ENCODE peak calls at places on chromosome 4, in five cellular contexts. Y is CD4-positive, alpha-beta memory T cell; Q is Daoy; A is cardiac fibroblast; K is memory B cell. U is an unnamed sample.

GRCh38 chr4:128700659-128701350 is 108.7 kb upstream of the JADE1 start:
- DNase-seq in Y (no peak), Q (no peak), A (no peak), K (no peak), U (no peak)

GRCh38 chr4:6226506-6226905 is 26.2 kb upstream of the JAKMIP1 start:
- DNase-seq in Y (no peak), Q (no peak), A (no peak), K (no peak), U (no peak)

GRCh38 chr4:105808030-105808429 is 87.2 kb upstream of the NPNT start:
- DNase-seq in Y (no peak), Q (no peak), A (no peak), K (no peak), U (no peak)

GRCh38 chr4:155667538-155668511 is 1.2 kb downstream of the GUCY1A1 start:
- DNase-seq in Y (no peak), Q (peak), A (peak), K (no peak), U (peak)

GRCh38 chr4:20249333-20249732 is 2.4 kb upstream of the SLIT2 start:
- DNase-seq in Y (no peak), Q (peak), A (peak), K (no peak), U (no peak)

GRCh38 chr4:103099691-103100392 is at the start of gene BDH2:
- DNase-seq in Y (peak), Q (peak), A (peak), K (peak), U (peak)

GRCh38 chr4:121900132-121900983 is 30.1 kb upstream of the BBS7 start:
- DNase-seq in Y (peak), Q (peak), A (peak), K (peak), U (peak)

GRCh38 chr4:88291003-88291402 is 6.6 kb upstream of the PPM1K start:
- DNase-seq in Y (no peak), Q (no peak), A (peak), K (no peak), U (no peak)

GRCh38 chr4:26076896-26077295 is 162.9 kb downstream of the SMIM20 start:
- DNase-seq in Y (no peak), Q (no peak), A (no peak), K (no peak), U (no peak)

GRCh38 chr4:144591401-144591800 is 54.6 kb upstream of the HHIP start:
- DNase-seq in Y (no peak), Q (peak), A (peak), K (no peak), U (peak)

GRCh38 chr4:156771171-156771837 is 200.3 kb downstream of the PDGFC start:
- DNase-seq in Y (no peak), Q (peak), A (peak), K (no peak), U (no peak)

GRCh38 chr4:75698162-75698962 is 25.2 kb upstream of the G3BP2 start:
- DNase-seq in Y (no peak), Q (no peak), A (no peak), K (peak), U (no peak)

GRCh38 chr4:95340191-95340590 is 208.6 kb downstream of the UNC5C start:
- DNase-seq in Y (no peak), Q (no peak), A (no peak), K (no peak), U (no peak)

GRCh38 chr4:139956436-139957107 is 197.4 kb downstream of the MAML3 start:
- DNase-seq in Y (no peak), Q (no peak), A (peak), K (no peak), U (no peak)

GRCh38 chr4:27278615-27279014 is 418.0 kb downstream of the STIM2 start:
- DNase-seq in Y (no peak), Q (no peak), A (no peak), K (no peak), U (peak)

GRCh38 chr4:118086334-118086733 is 52.0 kb downstream of the NDST3 start:
- DNase-seq in Y (no peak), Q (peak), A (peak), K (no peak), U (no peak)

GRCh38 chr4:128582319-128582948 is 227.1 kb upstream of the JADE1 start:
- DNase-seq in Y (no peak), Q (no peak), A (no peak), K (no peak), U (no peak)

GRCh38 chr4:93870876-93871458 is 42.4 kb downstream of the ATOH1 start:
- DNase-seq in Y (no peak), Q (no peak), A (no peak), K (no peak), U (no peak)

GRCh38 chr4:148926861-148927260 is 484.6 kb upstream of the NR3C2 start:
- DNase-seq in Y (no peak), Q (no peak), A (peak), K (no peak), U (no peak)

GRCh38 chr4:3657917-3658913 is 108.0 kb upstream of the ADRA2C start:
- DNase-seq in Y (no peak), Q (peak), A (peak), K (no peak), U (no peak)

GRCh38 chr4:115664285-115664684 is 550.9 kb upstream of the NDST4 start:
- DNase-seq in Y (no peak), Q (no peak), A (no peak), K (no peak), U (no peak)

GRCh38 chr4:41538017-41538733 is at the start of gene LIMCH1:
- DNase-seq in Y (no peak), Q (peak), A (peak), K (no peak), U (no peak)

GRCh38 chr4:147355849-147356248 is 125.0 kb upstream of the EDNRA start:
- DNase-seq in Y (no peak), Q (no peak), A (peak), K (no peak), U (no peak)

GRCh38 chr4:18568600-18568999 is 547.0 kb upstream of the LCORL start:
- DNase-seq in Y (no peak), Q (no peak), A (no peak), K (no peak), U (no peak)

GRCh38 chr4:7831330-7831729 is 108.3 kb downstream of the AFAP1 start:
- DNase-seq in Y (peak), Q (no peak), A (peak), K (no peak), U (peak)

GRCh38 chr4:41426523-41426922 is 111.4 kb upstream of the LIMCH1 start:
- DNase-seq in Y (no peak), Q (no peak), A (peak), K (no peak), U (no peak)

GRCh38 chr4:56531823-56532222 is 26.2 kb downstream of the ARL9 start:
- DNase-seq in Y (no peak), Q (no peak), A (peak), K (no peak), U (no peak)

U was measured in Jurkat, Clone E6-1.